ENCODE peak calls at places on chromosomes 16 and 17, in four cellular contexts. U is activated T-helper 1 cell treated with anti-CD3 and anti-CD28 coated beads, Interleukin-2, amount 50 U/mL, for 16 hours; X is stimulated activated CD4-positive, alpha-beta T cell treated with anti-CD3 and anti-CD28 coated beads, Interleukin-15, amount 100 ng/mL, for 24 hours; V is omental fat pad. C is an unnamed sample.

GRCh38 chr16:2854700-2855309 is 3.2 kb downstream of the PRSS22 start:
- DNase-seq in U (no peak), X (peak), V (no peak), C (peak)

GRCh38 chr17:82705756-82706155 is 7.3 kb upstream of the RAB40B start:
- DNase-seq in U (no peak), X (no peak), V (no peak), C (no peak)

GRCh38 chr16:10922328-10923145 is 19.7 kb downstream of the DEXI start:
- DNase-seq in U (no peak), X (no peak), V (peak), C (no peak)

GRCh38 chr16:85352221-85352620 is 239.9 kb upstream of the CIBAR2 start:
- DNase-seq in U (no peak), X (no peak), V (no peak), C (no peak)

GRCh38 chr17:35799942-35800341 is 4.5 kb upstream of the MMP28 start:
- DNase-seq in U (no peak), X (no peak), V (no peak), C (no peak)

GRCh38 chr17:19239544-19239943 is 2.4 kb downstream of the EPN2 start:
- DNase-seq in U (no peak), X (no peak), V (no peak), C (no peak)

GRCh38 chr17:4808378-4808767 is 1.4 kb downstream of the PLD2 start:
- DNase-seq in U (no peak), X (no peak), V (no peak), C (no peak)

GRCh38 chr17:40168262-40168832 is 8.9 kb upstream of the RAPGEFL1 start:
- DNase-seq in U (no peak), X (peak), V (no peak), C (peak)

GRCh38 chr17:57292086-57292485 is 35.8 kb downstream of the MSI2 start:
- DNase-seq in U (no peak), X (no peak), V (no peak), C (no peak)

GRCh38 chr17:39563476-39563875 is 44.2 kb downstream of the NEUROD2 start:
- DNase-seq in U (no peak), X (no peak), V (no peak), C (no peak)

GRCh38 chr16:30903596-30903995 is 7.2 kb downstream of the CTF1 start:
- DNase-seq in U (no peak), X (no peak), V (no peak), C (peak)

GRCh38 chr16:1548727-1549126 is 15.3 kb downstream of the TMEM204 start:
- DNase-seq in U (no peak), X (no peak), V (no peak), C (no peak)

GRCh38 chr16:89193021-89193575 is 7.2 kb downstream of the SLC22A31 start:
- DNase-seq in U (no peak), X (peak), V (no peak), C (peak)